ENCODE peak calls at places on chromosomes 4 and X, in nine cellular contexts. P is CD8-positive, alpha-beta T cell; U is stomach; Z is stimulated activated CD8-positive, alpha-beta memory T cell treated with anti-CD3 and anti-CD28 coated beads, Interleukin-12 subunit alpha, Interleukin-12 subunit beta, amount 100 ng/mL, for 4 hours; Q is left lung; F is heart left ventricle; J is NCI-H1092; W is GM20000; M is lower leg skin. V is an unnamed sample.

GRCh38 chrX:103628386-103629290 is at the start of gene TCEAL1:
- DNase-seq in P (peak; percentile 4), U (peak; percentile 58), Z (no peak), Q (peak; percentile 72), F (peak; percentile 56), J (peak; percentile 50), W (peak; percentile 27), M (peak; percentile 90), V (peak; percentile 33)

GRCh38 chr4:170089743-170090666 is at the start of gene AADAT:
- DNase-seq in P (no peak), U (peak; percentile 69), Z (no peak), Q (peak; percentile 76), F (peak; percentile 75), J (peak; percentile 70), W (peak; percentile 77), M (peak; percentile 91), V (no peak)

GRCh38 chrX:79556750-79557149 is 189.6 kb upstream of the ITM2A start:
- DNase-seq in P (no peak), U (no peak), Z (no peak), Q (no peak), F (no peak), J (no peak), W (no peak), M (no peak), V (no peak)

GRCh38 chr4:174874898-174875297 is 43.3 kb upstream of the ADAM29 start:
- DNase-seq in P (no peak), U (no peak), Z (no peak), Q (no peak), F (no peak), J (no peak), W (no peak), M (no peak), V (no peak)

GRCh38 chrX:110006826-110007375 is 4.0 kb downstream of the TMEM164 start:
- DNase-seq in P (no peak), U (no peak), Z (no peak), Q (no peak), F (no peak), J (no peak), W (no peak), M (no peak), V (no peak)

GRCh38 chrX:20968996-20969395 is 405.2 kb upstream of the CNKSR2 start:
- DNase-seq in P (no peak), U (no peak), Z (no peak), Q (no peak), F (no peak), J (no peak), W (no peak), M (no peak), V (no peak)

GRCh38 chr4:13766722-13767495 is 139.4 kb upstream of the BOD1L1 start:
- DNase-seq in P (no peak), U (no peak), Z (no peak), Q (no peak), F (peak; percentile 23), J (no peak), W (no peak), M (no peak), V (no peak)

GRCh38 chr4:81351653-81352455 is 119.9 kb downstream of the RASGEF1B start:
- DNase-seq in P (peak; percentile 50), U (peak; percentile 79), Z (peak; percentile 4), Q (peak; percentile 52), F (peak; percentile 49), J (peak; percentile 69), W (peak; percentile 44), M (peak; percentile 93), V (peak; percentile 40)

GRCh38 chr4:134585972-134586371 is 384.4 kb upstream of the PABPC4L start:
- DNase-seq in P (no peak), U (no peak), Z (no peak), Q (no peak), F (no peak), J (no peak), W (no peak), M (no peak), V (no peak)

GRCh38 chrX:136747003-136747986 is 33.4 kb downstream of the ARHGEF6 start:
- DNase-seq in P (no peak), U (no peak), Z (peak; percentile 5), Q (no peak), F (no peak), J (no peak), W (no peak), M (no peak), V (no peak)

GRCh38 chr4:52019941-52020657 is at the start of gene LRRC66:
- DNase-seq in P (no peak), U (peak; percentile 69), Z (no peak), Q (no peak), F (no peak), J (no peak), W (no peak), M (no peak), V (no peak)

GRCh38 chrX:10611441-10612090 is 8.8 kb downstream of the MID1 start:
- DNase-seq in P (no peak), U (no peak), Z (no peak), Q (no peak), F (no peak), J (no peak), W (no peak), M (no peak), V (no peak)

GRCh38 chrX:41958861-41959260 is 35.5 kb upstream of the CASK start:
- DNase-seq in P (no peak), U (no peak), Z (no peak), Q (no peak), F (no peak), J (no peak), W (no peak), M (no peak), V (no peak)

GRCh38 chr4:169160825-169161224 is 109.9 kb downstream of the SH3RF1 start:
- DNase-seq in P (no peak), U (no peak), Z (no peak), Q (no peak), F (no peak), J (no peak), W (no peak), M (no peak), V (no peak)

GRCh38 chrX:134603806-134604700 is 54.2 kb downstream of the PLAC1 start:
- DNase-seq in P (no peak), U (no peak), Z (no peak), Q (no peak), F (no peak), J (no peak), W (no peak), M (no peak), V (no peak)

GRCh38 chr4:76214269-76214628 is 625 bp upstream of the SCARB2 start:
- DNase-seq in P (no peak), U (no peak), Z (no peak), Q (peak; percentile 51), F (no peak), J (no peak), W (no peak), M (no peak), V (no peak)

GRCh38 chr4:26197018-26197779 is 123.6 kb upstream of the RBPJ start:
- DNase-seq in P (peak; percentile 43), U (peak; percentile 35), Z (peak; percentile 53), Q (no peak), F (no peak), J (no peak), W (peak; percentile 64), M (no peak), V (peak; percentile 23)

GRCh38 chrX:1389181-1389992 is 2.5 kb downstream of the SLC25A6 start:
- DNase-seq in P (no peak), U (peak; percentile 24), Z (no peak), Q (peak; percentile 32), F (peak; percentile 17), J (no peak), W (no peak), M (peak; percentile 83), V (peak; percentile 14)

GRCh38 chr4:5572114-5572513 is 136.2 kb downstream of the EVC2 start:
- DNase-seq in P (no peak), U (no peak), Z (no peak), Q (no peak), F (no peak), J (no peak), W (no peak), M (no peak), V (no peak)

GRCh38 chr4:90113881-90114457 is 13.2 kb upstream of the CCSER1 start:
- DNase-seq in P (no peak), U (no peak), Z (no peak), Q (no peak), F (no peak), J (no peak), W (no peak), M (no peak), V (no peak)

GRCh38 chr4:101774807-101775206 is 15.7 kb upstream of the BANK1 start:
- DNase-seq in P (no peak), U (no peak), Z (no peak), Q (no peak), F (no peak), J (no peak), W (no peak), M (no peak), V (no peak)

GRCh38 chr4:149914521-149915115 is 99.0 kb upstream of the IQCM start:
- DNase-seq in P (no peak), U (no peak), Z (no peak), Q (no peak), F (no peak), J (peak; percentile 24), W (peak; percentile 28), M (no peak), V (no peak)

GRCh38 chr4:38105475-38105874 is 145.3 kb downstream of the PTTG2 start:
- DNase-seq in P (no peak), U (no peak), Z (no peak), Q (no peak), F (no peak), J (no peak), W (no peak), M (no peak), V (no peak)

GRCh38 chr4:173332963-173333657 is 1.0 kb downstream of the HMGB2 start:
- DNase-seq in P (peak; percentile 6), U (no peak), Z (no peak), Q (no peak), F (no peak), J (no peak), W (peak; percentile 10), M (no peak), V (no peak)

GRCh38 chrX:111207851-111208250 is 62.4 kb downstream of the CAPN6 start:
- DNase-seq in P (no peak), U (no peak), Z (no peak), Q (no peak), F (no peak), J (no peak), W (no peak), M (no peak), V (no peak)

GRCh38 chrX:12412561-12412960 is 274.3 kb downstream of the FRMPD4 start:
- DNase-seq in P (no peak), U (no peak), Z (no peak), Q (no peak), F (no peak), J (no peak), W (no peak), M (no peak), V (no peak)

GRCh38 chrX:7294483-7294882 is 146.5 kb upstream of the PUDP start:
- DNase-seq in P (no peak), U (no peak), Z (no peak), Q (no peak), F (no peak), J (no peak), W (no peak), M (no peak), V (no peak)

GRCh38 chrX:37781808-37782207 is 1.9 kb downstream of the CYBB start:
- DNase-seq in P (no peak), U (no peak), Z (no peak), Q (no peak), F (no peak), J (no peak), W (no peak), M (no peak), V (no peak)

GRCh38 chr4:68572653-68573052 is 3.5 kb downstream of the UGT2B17 start:
- DNase-seq in P (no peak), U (no peak), Z (no peak), Q (no peak), F (no peak), J (no peak), W (no peak), M (no peak), V (no peak)

GRCh38 chr4:21769404-21770147 is 179.0 kb downstream of the KCNIP4 start:
- DNase-seq in P (no peak), U (no peak), Z (no peak), Q (no peak), F (no peak), J (no peak), W (no peak), M (no peak), V (no peak)

GRCh38 chr4:57023104-57023503 is 44.4 kb downstream of the POLR2B start:
- DNase-seq in P (no peak), U (no peak), Z (no peak), Q (no peak), F (no peak), J (no peak), W (no peak), M (no peak), V (no peak)

V was measured in natural killer cell.